ENCODE peak calls at places on chromosome 21, in six cellular contexts. One of them, this sample, is unnamed.

GRCh38 chr21:45990049-45990711 is 8.6 kb downstream of the COL6A1 start:
- DNase-seq in lower lobe of right lung: peak; percentile 40
- DNase-seq in nucleus accumbens: no peak
- DNase-seq in COLO829: no peak
- DNase-seq in stimulated activated naive CD4-positive, alpha-beta T cell: no peak
- DNase-seq in RWPE1: no peak
- DNase-seq in this sample: no peak

GRCh38 chr21:35989185-35989735 is 71.1 kb downstream of the SETD4 start:
- DNase-seq in RWPE1: no peak
- DNase-seq in COLO829: no peak
- DNase-seq in stimulated activated naive CD4-positive, alpha-beta T cell: no peak
- DNase-seq in nucleus accumbens: no peak
- DNase-seq in lower lobe of right lung: peak; percentile 64
- DNase-seq in this sample: no peak

GRCh38 chr21:44301093-44301492 is 1.2 kb downstream of the PFKL start:
- DNase-seq in COLO829: no peak
- DNase-seq in nucleus accumbens: no peak
- DNase-seq in stimulated activated naive CD4-positive, alpha-beta T cell: no peak
- DNase-seq in RWPE1: no peak
- DNase-seq in lower lobe of right lung: no peak
- DNase-seq in this sample: no peak

GRCh38 chr21:42678118-42678430 is 24.7 kb downstream of the PDE9A start:
- DNase-seq in stimulated activated naive CD4-positive, alpha-beta T cell: no peak
- DNase-seq in RWPE1: no peak
- DNase-seq in nucleus accumbens: no peak
- DNase-seq in COLO829: no peak
- DNase-seq in lower lobe of right lung: no peak
- DNase-seq in this sample: no peak

GRCh38 chr21:34599534-34600101 is 15.3 kb downstream of the RCAN1 start:
- DNase-seq in RWPE1: no peak
- DNase-seq in lower lobe of right lung: no peak
- DNase-seq in COLO829: no peak
- DNase-seq in nucleus accumbens: no peak
- DNase-seq in stimulated activated naive CD4-positive, alpha-beta T cell: no peak
- DNase-seq in this sample: no peak

GRCh38 chr21:38503588-38503987 is 5.3 kb upstream of the ERG start:
- DNase-seq in COLO829: no peak
- DNase-seq in lower lobe of right lung: no peak
- DNase-seq in RWPE1: peak; percentile 8
- DNase-seq in stimulated activated naive CD4-positive, alpha-beta T cell: no peak
- DNase-seq in nucleus accumbens: no peak
- DNase-seq in this sample: no peak

GRCh38 chr21:39107739-39108138 is 75.5 kb downstream of the PSMG1 start:
- DNase-seq in RWPE1: no peak
- DNase-seq in COLO829: no peak
- DNase-seq in stimulated activated naive CD4-positive, alpha-beta T cell: no peak
- DNase-seq in lower lobe of right lung: no peak
- DNase-seq in nucleus accumbens: no peak
- DNase-seq in this sample: no peak

GRCh38 chr21:42145569-42146250 is 73.2 kb upstream of the ABCG1 start:
- DNase-seq in stimulated activated naive CD4-positive, alpha-beta T cell: peak; percentile 37
- DNase-seq in COLO829: peak; percentile 91
- DNase-seq in nucleus accumbens: peak; percentile 43
- DNase-seq in lower lobe of right lung: peak; percentile 60
- DNase-seq in RWPE1: peak; percentile 86
- DNase-seq in this sample: peak; percentile 51

GRCh38 chr21:40847956-40848355 is 998 bp upstream of the DSCAM start:
- DNase-seq in stimulated activated naive CD4-positive, alpha-beta T cell: no peak
- DNase-seq in COLO829: no peak
- DNase-seq in nucleus accumbens: peak; percentile 6
- DNase-seq in lower lobe of right lung: no peak
- DNase-seq in RWPE1: no peak
- DNase-seq in this sample: no peak

GRCh38 chr21:45104560-45104959 is 30.2 kb downstream of the ADARB1 start:
- DNase-seq in nucleus accumbens: no peak
- DNase-seq in stimulated activated naive CD4-positive, alpha-beta T cell: no peak
- DNase-seq in lower lobe of right lung: no peak
- DNase-seq in RWPE1: peak; percentile 46
- DNase-seq in COLO829: peak; percentile 27
- DNase-seq in this sample: peak; percentile 16

GRCh38 chr21:45421071-45421845 is 16.3 kb downstream of the COL18A1 start:
- DNase-seq in nucleus accumbens: no peak
- DNase-seq in COLO829: no peak
- DNase-seq in RWPE1: peak; percentile 48
- DNase-seq in stimulated activated naive CD4-positive, alpha-beta T cell: no peak
- DNase-seq in lower lobe of right lung: peak; percentile 75
- DNase-seq in this sample: no peak

GRCh38 chr21:36437745-36438128 is 42.2 kb downstream of the CLDN14 start:
- DNase-seq in lower lobe of right lung: no peak
- DNase-seq in stimulated activated naive CD4-positive, alpha-beta T cell: no peak
- DNase-seq in nucleus accumbens: no peak
- DNase-seq in COLO829: no peak
- DNase-seq in RWPE1: no peak
- DNase-seq in this sample: no peak

GRCh38 chr21:16587141-16587570 is 857.4 kb downstream of the USP25 start:
- DNase-seq in COLO829: no peak
- DNase-seq in stimulated activated naive CD4-positive, alpha-beta T cell: no peak
- DNase-seq in lower lobe of right lung: peak; percentile 46
- DNase-seq in RWPE1: peak; percentile 26
- DNase-seq in nucleus accumbens: peak; percentile 66
- DNase-seq in this sample: no peak

GRCh38 chr21:15051652-15052554 is 12.9 kb downstream of the NRIP1 start:
- DNase-seq in nucleus accumbens: no peak
- DNase-seq in RWPE1: peak; percentile 10
- DNase-seq in lower lobe of right lung: no peak
- DNase-seq in COLO829: no peak
- DNase-seq in stimulated activated naive CD4-positive, alpha-beta T cell: no peak
- DNase-seq in this sample: no peak

GRCh38 chr21:38166214-38166547 is 90.6 kb upstream of the KCNJ15 start:
- DNase-seq in nucleus accumbens: no peak
- DNase-seq in RWPE1: no peak
- DNase-seq in COLO829: no peak
- DNase-seq in lower lobe of right lung: no peak
- DNase-seq in stimulated activated naive CD4-positive, alpha-beta T cell: no peak
- DNase-seq in this sample: no peak

GRCh38 chr21:35154788-35155187 is 105.7 kb upstream of the RUNX1 start:
- DNase-seq in stimulated activated naive CD4-positive, alpha-beta T cell: no peak
- DNase-seq in nucleus accumbens: no peak
- DNase-seq in COLO829: no peak
- DNase-seq in RWPE1: no peak
- DNase-seq in lower lobe of right lung: no peak
- DNase-seq in this sample: no peak

GRCh38 chr21:46154955-46155513 is 345 bp downstream of the FTCD start:
- DNase-seq in COLO829: no peak
- DNase-seq in nucleus accumbens: no peak
- DNase-seq in lower lobe of right lung: peak; percentile 39
- DNase-seq in stimulated activated naive CD4-positive, alpha-beta T cell: no peak
- DNase-seq in RWPE1: no peak
- DNase-seq in this sample: no peak

GRCh38 chr21:29499734-29500343 is 201.1 kb downstream of the BACH1 start:
- DNase-seq in COLO829: peak; percentile 49
- DNase-seq in RWPE1: peak; percentile 46
- DNase-seq in nucleus accumbens: peak; percentile 22
- DNase-seq in stimulated activated naive CD4-positive, alpha-beta T cell: no peak
- DNase-seq in lower lobe of right lung: no peak
- DNase-seq in this sample: no peak

GRCh38 chr21:25569084-25569483 is 38.2 kb downstream of the MRPL39 start:
- DNase-seq in lower lobe of right lung: no peak
- DNase-seq in COLO829: no peak
- DNase-seq in stimulated activated naive CD4-positive, alpha-beta T cell: no peak
- DNase-seq in nucleus accumbens: no peak
- DNase-seq in RWPE1: no peak
- DNase-seq in this sample: no peak

GRCh38 chr21:35933466-35933865 is 126.9 kb downstream of the SETD4 start:
- DNase-seq in lower lobe of right lung: no peak
- DNase-seq in RWPE1: peak; percentile 67
- DNase-seq in nucleus accumbens: no peak
- DNase-seq in stimulated activated naive CD4-positive, alpha-beta T cell: no peak
- DNase-seq in COLO829: peak; percentile 81
- DNase-seq in this sample: no peak

GRCh38 chr21:37758997-37759396 is 157.3 kb downstream of the KCNJ6 start:
- DNase-seq in stimulated activated naive CD4-positive, alpha-beta T cell: no peak
- DNase-seq in COLO829: no peak
- DNase-seq in lower lobe of right lung: no peak
- DNase-seq in nucleus accumbens: no peak
- DNase-seq in RWPE1: peak; percentile 38
- DNase-seq in this sample: no peak

GRCh38 chr21:15400905-15401304 is 328.9 kb upstream of the USP25 start:
- DNase-seq in RWPE1: no peak
- DNase-seq in lower lobe of right lung: no peak
- DNase-seq in stimulated activated naive CD4-positive, alpha-beta T cell: no peak
- DNase-seq in nucleus accumbens: no peak
- DNase-seq in COLO829: no peak
- DNase-seq in this sample: no peak